ENCODE peak calls at places on chromosomes 1 and 21, in four cellular contexts. F is HT1080, M is A549, H is NCI-H1092. B is an unnamed sample.

GRCh38 chr1:98086156-98086555 is 165.3 kb upstream of the DPYD start:
- DNase-seq in H (no peak), M (peak; percentile 55), F (peak; percentile 89), B (peak; percentile 93)

GRCh38 chr1:221478050-221478949 is 263.6 kb downstream of the DUSP10 start:
- DNase-seq in F (peak; percentile 88), M (peak; percentile 79), H (peak; percentile 6), B (peak; percentile 90)

GRCh38 chr1:223129229-223129851 is 13.7 kb downstream of the TLR5 start:
- DNase-seq in H (no peak), F (no peak), M (peak; percentile 61), B (peak; percentile 70)

GRCh38 chr1:31723828-31724359 is 20.1 kb upstream of the COL16A1 start:
- DNase-seq in M (no peak), H (no peak), F (peak; percentile 76), B (peak; percentile 88)

GRCh38 chr21:37863842-37864241 is 52.4 kb downstream of the KCNJ6 start:
- DNase-seq in H (no peak), M (no peak), F (peak; percentile 61), B (peak; percentile 40)

GRCh38 chr1:207922554-207922953 is 11.6 kb upstream of the CD34 start:
- DNase-seq in H (no peak), M (no peak), F (no peak), B (no peak)

GRCh38 chr1:85283475-85284199 is 7.2 kb upstream of the BCL10 start:
- DNase-seq in H (no peak), F (no peak), M (peak; percentile 51), B (no peak)

GRCh38 chr1:210407207-210407886 is 78.6 kb downstream of the HHAT start:
- DNase-seq in F (peak; percentile 77), M (peak; percentile 60), H (peak; percentile 70), B (peak; percentile 72)

GRCh38 chr1:201917362-201918033 is 28.8 kb downstream of the SHISA4 start:
- DNase-seq in M (peak; percentile 46), H (no peak), F (peak; percentile 23), B (peak; percentile 56)

GRCh38 chr1:80217377-80217986 is 1211.0 kb upstream of the ADGRL4 start:
- DNase-seq in F (peak; percentile 54), H (no peak), M (peak; percentile 48), B (peak; percentile 11)

GRCh38 chr1:232951605-232952004 is 1.2 kb downstream of the NTPCR start:
- DNase-seq in H (no peak), M (no peak), F (no peak), B (no peak)

GRCh38 chr21:42118901-42119300 is 47.8 kb downstream of the UMODL1 start:
- DNase-seq in H (peak; percentile 68), F (peak; percentile 21), M (no peak), B (no peak)

GRCh38 chr1:202283379-202283844 is 58.3 kb downstream of the UBE2T start:
- DNase-seq in M (peak; percentile 33), H (no peak), F (peak; percentile 94), B (peak; percentile 92)

GRCh38 chr1:16907870-16908758 is 12.3 kb downstream of the RNU1-2 start:
- DNase-seq in H (no peak), M (no peak), F (no peak), B (no peak)

GRCh38 chr1:211326528-211327340 is at the start of gene TRAF5:
- DNase-seq in H (peak; percentile 31), M (peak; percentile 62), F (peak; percentile 38), B (peak; percentile 67)

GRCh38 chr21:16640297-16641027 is 872.4 kb upstream of the CXADR start:
- DNase-seq in H (no peak), F (no peak), M (no peak), B (no peak)

GRCh38 chr21:38467369-38467768 is 30.9 kb downstream of the ERG start:
- DNase-seq in F (no peak), M (no peak), H (no peak), B (no peak)

GRCh38 chr1:62437273-62437945 is 560 bp downstream of the USP1 start:
- DNase-seq in F (no peak), H (no peak), M (no peak), B (peak; percentile 31)

GRCh38 chr1:8006037-8006963 is 19.8 kb downstream of the ERRFI1 start:
- DNase-seq in H (peak; percentile 29), F (no peak), M (peak; percentile 51), B (no peak)

GRCh38 chr21:26453258-26453657 is 119.8 kb downstream of the CYYR1 start:
- DNase-seq in F (no peak), H (no peak), M (no peak), B (no peak)

GRCh38 chr21:45415943-45416611 is 11.1 kb downstream of the COL18A1 start:
- DNase-seq in H (no peak), M (no peak), F (no peak), B (no peak)

GRCh38 chr1:192724670-192725069 is 84.2 kb upstream of the RGS2 start:
- DNase-seq in F (peak; percentile 38), M (no peak), H (no peak), B (peak; percentile 72)

GRCh38 chr1:156797212-156797871 is 19.3 kb downstream of the SH2D2A start:
- DNase-seq in H (peak; percentile 28), M (peak; percentile 68), F (peak; percentile 55), B (peak; percentile 50)

GRCh38 chr1:39288735-39289465 is 84.4 kb downstream of the MACF1 start:
- DNase-seq in H (no peak), M (no peak), F (peak; percentile 27), B (no peak)

GRCh38 chr1:185263780-185264179 is 53.3 kb downstream of the IVNS1ABP start:
- DNase-seq in M (no peak), H (no peak), F (no peak), B (no peak)

GRCh38 chr1:119363162-119363561 is 5.4 kb upstream of the HAO2 start:
- DNase-seq in F (no peak), H (no peak), M (no peak), B (no peak)

GRCh38 chr1:158654570-158654969 is 31.9 kb downstream of the SPTA1 start:
- DNase-seq in H (no peak), F (peak; percentile 8), M (no peak), B (peak; percentile 10)

GRCh38 chr1:164611754-164612642 is 53.0 kb downstream of the PBX1 start:
- DNase-seq in H (peak; percentile 70), M (peak; percentile 73), F (peak; percentile 80), B (peak; percentile 94)

GRCh38 chr1:230868736-230869385 is 540 bp upstream of the C1orf198 start:
- DNase-seq in H (peak; percentile 38), M (peak; percentile 65), F (peak; percentile 23), B (peak; percentile 56)

GRCh38 chr1:8424539-8425116 is 106.7 kb downstream of the SLC45A1 start:
- DNase-seq in H (no peak), M (peak; percentile 14), F (peak; percentile 32), B (peak; percentile 47)

GRCh38 chr1:39729030-39729429 is 9.7 kb upstream of the PPIE start:
- DNase-seq in F (no peak), H (no peak), M (no peak), B (no peak)

GRCh38 chr1:5456090-5456789 is 536.0 kb downstream of the NPHP4 start:
- DNase-seq in H (no peak), M (no peak), F (no peak), B (no peak)

GRCh38 chr1:35931424-35932157 is 686 bp downstream of the AGO3 start:
- DNase-seq in F (peak; percentile 6), H (peak; percentile 9), M (peak; percentile 6), B (peak; percentile 12)

GRCh38 chr21:41186763-41187536 is 19.0 kb downstream of the BACE2 start:
- DNase-seq in M (no peak), H (no peak), F (no peak), B (peak; percentile 21)

B was measured in Daoy.